ENCODE peak calls at places on chromosomes 3 and 15, in nine cellular contexts. K is stimulated activated CD4-positive, alpha-beta T cell treated with anti-CD3 and anti-CD28 coated beads, TNF-alpha, amount 100 ng/mL, for 4 hours; M is GM04504; N is CD8-positive, alpha-beta memory T cell; Y is amygdala; R is endothelial cell; O is EL; F is psoas muscle; E is CD8-positive, alpha-beta T cell. I is an unnamed sample.

GRCh38 chr3:184361532-184361931 is at the start of the genes CLCN2 and POLR2H:
- DNase-seq in M (no peak), Y (peak), E (no peak), R (peak), O (peak), F (peak), K (no peak), N (peak), I (no peak)

GRCh38 chr3:98711426-98711825 is 51.7 kb upstream of the ST3GAL6 start:
- DNase-seq in O (no peak), N (no peak), K (no peak), Y (no peak), M (no peak), F (no peak), R (no peak), E (no peak), I (no peak)

GRCh38 chr3:163879172-163879571 is 1199.1 kb downstream of the SI start:
- DNase-seq in E (no peak), Y (no peak), R (no peak), K (no peak), F (no peak), N (no peak), M (no peak), O (no peak), I (no peak)

GRCh38 chr3:195004512-195005250 is 266.3 kb downstream of the XXYLT1 start:
- DNase-seq in N (no peak), R (no peak), Y (no peak), O (no peak), K (no peak), F (no peak), E (no peak), M (no peak), I (no peak)

GRCh38 chr3:138381950-138382715 is 33.8 kb downstream of the MRAS start:
- DNase-seq in R (no peak), M (peak), K (no peak), N (no peak), O (peak), Y (peak), E (no peak), F (peak), I (no peak)

GRCh38 chr3:15983232-15983631 is 185.5 kb upstream of the ANKRD28 start:
- DNase-seq in M (peak), E (no peak), N (no peak), K (no peak), F (no peak), R (no peak), O (peak), Y (no peak), I (no peak)

GRCh38 chr3:38022887-38023709 is 6.3 kb downstream of the PLCD1 start:
- DNase-seq in E (no peak), N (no peak), Y (no peak), R (no peak), M (no peak), F (peak), O (no peak), K (no peak), I (no peak)

GRCh38 chr15:96122077-96123027 is 208.1 kb upstream of the NR2F2 start:
- DNase-seq in E (no peak), M (no peak), K (no peak), F (no peak), Y (no peak), O (peak), N (no peak), R (no peak), I (no peak)

GRCh38 chr15:50840520-50840919 is 68.0 kb upstream of the AP4E1 start:
- DNase-seq in K (no peak), O (no peak), M (no peak), E (no peak), N (no peak), Y (no peak), F (no peak), R (no peak), I (no peak)

GRCh38 chr3:46076606-46077005 is 49.3 kb upstream of the XCR1 start:
- DNase-seq in E (no peak), N (no peak), K (no peak), F (no peak), M (no peak), O (peak), Y (no peak), R (no peak), I (no peak)

GRCh38 chr15:78740904-78741274 is 70.4 kb downstream of the ADAMTS7 start:
- DNase-seq in N (no peak), Y (no peak), R (no peak), M (no peak), E (no peak), K (no peak), F (no peak), O (no peak), I (no peak)

I was measured in NCI-H748 treated with DMSO at 0.1 percent for 48 hours.